ENCODE peak calls at places on chromosome 12, in seven cellular contexts. One of them, this sample, is unnamed.

GRCh38 chr12:1796515-1797010 is 23.8 kb upstream of the LRTM2 start:
- DNase-seq in lung: no peak
- DNase-seq in MM.1S: peak; percentile 27
- DNase-seq in right atrium auricular region: peak; percentile 67
- DNase-seq in GM20000: peak; percentile 62
- DNase-seq in cardiac fibroblast: no peak
- DNase-seq in neural progenitor cell: no peak
- DNase-seq in this sample: peak; percentile 50

GRCh38 chr12:92255741-92256140 is 110.1 kb upstream of the BTG1 start:
- DNase-seq in lung: no peak
- DNase-seq in MM.1S: no peak
- DNase-seq in right atrium auricular region: no peak
- DNase-seq in GM20000: no peak
- DNase-seq in cardiac fibroblast: no peak
- DNase-seq in neural progenitor cell: no peak
- DNase-seq in this sample: no peak

GRCh38 chr12:6963016-6963731 is 7.3 kb downstream of the PHB2 start:
- DNase-seq in lung: peak; percentile 92
- DNase-seq in MM.1S: no peak
- DNase-seq in right atrium auricular region: no peak
- DNase-seq in GM20000: no peak
- DNase-seq in cardiac fibroblast: no peak
- DNase-seq in neural progenitor cell: no peak
- DNase-seq in this sample: no peak

GRCh38 chr12:20629414-20630156 is 65.5 kb upstream of the SLCO1C1 start:
- DNase-seq in lung: no peak
- DNase-seq in MM.1S: peak; percentile 73
- DNase-seq in right atrium auricular region: no peak
- DNase-seq in GM20000: no peak
- DNase-seq in cardiac fibroblast: peak; percentile 79
- DNase-seq in neural progenitor cell: no peak
- DNase-seq in this sample: no peak

GRCh38 chr12:5478081-5478706 is 46.3 kb downstream of the NTF3 start:
- DNase-seq in lung: no peak
- DNase-seq in MM.1S: no peak
- DNase-seq in right atrium auricular region: no peak
- DNase-seq in GM20000: no peak
- DNase-seq in cardiac fibroblast: no peak
- DNase-seq in neural progenitor cell: peak; percentile 72
- DNase-seq in this sample: no peak

GRCh38 chr12:11729008-11729407 is 79.5 kb downstream of the ETV6 start:
- DNase-seq in lung: no peak
- DNase-seq in MM.1S: peak; percentile 65
- DNase-seq in right atrium auricular region: no peak
- DNase-seq in GM20000: no peak
- DNase-seq in cardiac fibroblast: no peak
- DNase-seq in neural progenitor cell: no peak
- DNase-seq in this sample: no peak

GRCh38 chr12:47560408-47560807 is 145.4 kb downstream of the RPAP3 start:
- DNase-seq in lung: no peak
- DNase-seq in MM.1S: no peak
- DNase-seq in right atrium auricular region: no peak
- DNase-seq in GM20000: no peak
- DNase-seq in cardiac fibroblast: no peak
- DNase-seq in neural progenitor cell: no peak
- DNase-seq in this sample: no peak

GRCh38 chr12:54337280-54337842 is 12.4 kb downstream of the COPZ1 start:
- DNase-seq in lung: no peak
- DNase-seq in MM.1S: no peak
- DNase-seq in right atrium auricular region: no peak
- DNase-seq in GM20000: no peak
- DNase-seq in cardiac fibroblast: no peak
- DNase-seq in neural progenitor cell: peak; percentile 36
- DNase-seq in this sample: no peak

GRCh38 chr12:91922674-91923073 is 223.0 kb downstream of the BTG1 start:
- DNase-seq in lung: no peak
- DNase-seq in MM.1S: no peak
- DNase-seq in right atrium auricular region: no peak
- DNase-seq in GM20000: no peak
- DNase-seq in cardiac fibroblast: no peak
- DNase-seq in neural progenitor cell: no peak
- DNase-seq in this sample: no peak

GRCh38 chr12:47024463-47024862 is 55.0 kb upstream of the PCED1B start:
- DNase-seq in lung: no peak
- DNase-seq in MM.1S: no peak
- DNase-seq in right atrium auricular region: no peak
- DNase-seq in GM20000: no peak
- DNase-seq in cardiac fibroblast: no peak
- DNase-seq in neural progenitor cell: no peak
- DNase-seq in this sample: no peak

GRCh38 chr12:26701604-26702215 is 131.3 kb downstream of the ITPR2 start:
- DNase-seq in lung: no peak
- DNase-seq in MM.1S: peak; percentile 35
- DNase-seq in right atrium auricular region: no peak
- DNase-seq in GM20000: no peak
- DNase-seq in cardiac fibroblast: peak; percentile 78
- DNase-seq in neural progenitor cell: peak; percentile 71
- DNase-seq in this sample: peak; percentile 15

GRCh38 chr12:105330283-105330937 is at the start of gene C12orf75:
- DNase-seq in lung: peak; percentile 55
- DNase-seq in MM.1S: peak; percentile 92
- DNase-seq in right atrium auricular region: no peak
- DNase-seq in GM20000: peak; percentile 95
- DNase-seq in cardiac fibroblast: peak; percentile 69
- DNase-seq in neural progenitor cell: peak; percentile 93
- DNase-seq in this sample: peak; percentile 94

GRCh38 chr12:110796952-110797351 is 49.8 kb upstream of the CCDC63 start:
- DNase-seq in lung: no peak
- DNase-seq in MM.1S: no peak
- DNase-seq in right atrium auricular region: no peak
- DNase-seq in GM20000: no peak
- DNase-seq in cardiac fibroblast: peak; percentile 12
- DNase-seq in neural progenitor cell: no peak
- DNase-seq in this sample: no peak

GRCh38 chr12:39723831-39724230 is 104.2 kb upstream of the ABCD2 start:
- DNase-seq in lung: no peak
- DNase-seq in MM.1S: no peak
- DNase-seq in right atrium auricular region: no peak
- DNase-seq in GM20000: no peak
- DNase-seq in cardiac fibroblast: peak; percentile 72
- DNase-seq in neural progenitor cell: no peak
- DNase-seq in this sample: no peak

GRCh38 chr12:92164712-92165111 is 19.1 kb upstream of the BTG1 start:
- DNase-seq in lung: no peak
- DNase-seq in MM.1S: no peak
- DNase-seq in right atrium auricular region: no peak
- DNase-seq in GM20000: no peak
- DNase-seq in cardiac fibroblast: no peak
- DNase-seq in neural progenitor cell: no peak
- DNase-seq in this sample: no peak

GRCh38 chr12:116534341-116535121 is 24.6 kb upstream of the MAP1LC3B2 start:
- DNase-seq in lung: no peak
- DNase-seq in MM.1S: no peak
- DNase-seq in right atrium auricular region: no peak
- DNase-seq in GM20000: no peak
- DNase-seq in cardiac fibroblast: no peak
- DNase-seq in neural progenitor cell: peak; percentile 36
- DNase-seq in this sample: no peak

GRCh38 chr12:67681145-67681778 is 32.7 kb downstream of the DYRK2 start:
- DNase-seq in lung: no peak
- DNase-seq in MM.1S: no peak
- DNase-seq in right atrium auricular region: no peak
- DNase-seq in GM20000: no peak
- DNase-seq in cardiac fibroblast: peak; percentile 92
- DNase-seq in neural progenitor cell: no peak
- DNase-seq in this sample: no peak

GRCh38 chr12:94815958-94816357 is 165.6 kb upstream of the TMCC3 start:
- DNase-seq in lung: no peak
- DNase-seq in MM.1S: no peak
- DNase-seq in right atrium auricular region: no peak
- DNase-seq in GM20000: no peak
- DNase-seq in cardiac fibroblast: no peak
- DNase-seq in neural progenitor cell: peak; percentile 90
- DNase-seq in this sample: no peak

GRCh38 chr12:15209782-15210181 is 11.4 kb downstream of the RERG start:
- DNase-seq in lung: no peak
- DNase-seq in MM.1S: no peak
- DNase-seq in right atrium auricular region: no peak
- DNase-seq in GM20000: no peak
- DNase-seq in cardiac fibroblast: peak; percentile 87
- DNase-seq in neural progenitor cell: no peak
- DNase-seq in this sample: no peak

GRCh38 chr12:44874981-44875416 is 1.1 kb downstream of the NELL2 start:
- DNase-seq in lung: no peak
- DNase-seq in MM.1S: peak; percentile 10
- DNase-seq in right atrium auricular region: no peak
- DNase-seq in GM20000: peak; percentile 37
- DNase-seq in cardiac fibroblast: no peak
- DNase-seq in neural progenitor cell: peak; percentile 63
- DNase-seq in this sample: peak; percentile 15

GRCh38 chr12:14621821-14622220 is 54.1 kb upstream of the PLBD1 start:
- DNase-seq in lung: no peak
- DNase-seq in MM.1S: no peak
- DNase-seq in right atrium auricular region: no peak
- DNase-seq in GM20000: peak; percentile 29
- DNase-seq in cardiac fibroblast: no peak
- DNase-seq in neural progenitor cell: no peak
- DNase-seq in this sample: no peak

GRCh38 chr12:93757792-93758694 is 80.9 kb downstream of the CRADD start:
- DNase-seq in lung: no peak
- DNase-seq in MM.1S: no peak
- DNase-seq in right atrium auricular region: no peak
- DNase-seq in GM20000: no peak
- DNase-seq in cardiac fibroblast: no peak
- DNase-seq in neural progenitor cell: no peak
- DNase-seq in this sample: no peak

GRCh38 chr12:132479938-132480619 is 9.9 kb upstream of the FBRSL1 start:
- DNase-seq in lung: no peak
- DNase-seq in MM.1S: no peak
- DNase-seq in right atrium auricular region: no peak
- DNase-seq in GM20000: no peak
- DNase-seq in cardiac fibroblast: no peak
- DNase-seq in neural progenitor cell: no peak
- DNase-seq in this sample: no peak
- TF ChIP-seq CTCF in lung: no peak
- TF ChIP-seq CTCF in MM.1S: no peak
- TF ChIP-seq CTCF in right atrium auricular region: no peak
- TF ChIP-seq CTCF in GM20000: no peak
- TF ChIP-seq CTCF in cardiac fibroblast: no peak
- TF ChIP-seq CTCF in neural progenitor cell: no peak
- TF ChIP-seq CTCF in this sample: no peak

DNA sequence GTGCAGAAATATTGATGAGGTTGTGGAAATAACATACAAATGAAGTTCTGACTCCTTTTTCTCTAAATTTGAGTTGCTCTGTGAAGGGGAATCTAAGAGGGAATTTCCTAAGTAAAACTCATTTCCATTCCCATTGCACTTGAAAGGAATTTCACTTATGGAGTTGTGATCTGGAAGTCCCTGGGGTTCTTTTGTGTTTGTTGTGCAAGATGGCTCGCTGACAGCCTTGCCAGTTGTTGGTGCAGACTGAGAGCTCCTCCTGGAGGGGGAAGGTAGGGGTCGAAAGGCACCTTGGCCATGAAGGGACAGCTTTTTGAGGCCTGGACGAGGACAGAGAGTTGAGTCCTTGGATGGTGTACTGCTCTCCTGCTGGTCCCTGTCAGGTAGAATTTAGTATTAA is 72.0 kb downstream of the C12orf56 start:
- DNase-seq in lung: no peak
- DNase-seq in MM.1S: no peak
- DNase-seq in right atrium auricular region: no peak
- DNase-seq in GM20000: peak; percentile 20
- DNase-seq in cardiac fibroblast: peak; percentile 87
- DNase-seq in neural progenitor cell: no peak
- DNase-seq in this sample: peak; percentile 20
- TF ChIP-seq CTCF in lung: no peak
- TF ChIP-seq CTCF in MM.1S: no peak
- TF ChIP-seq CTCF in right atrium auricular region: no peak
- TF ChIP-seq CTCF in GM20000: no peak
- TF ChIP-seq CTCF in cardiac fibroblast: peak; percentile 26
- TF ChIP-seq CTCF in neural progenitor cell: peak; percentile 8
- TF ChIP-seq CTCF in this sample: no peak

GRCh38 chr12:88923631-88924030 is 343.4 kb upstream of the KITLG start:
- DNase-seq in lung: no peak
- DNase-seq in MM.1S: no peak
- DNase-seq in right atrium auricular region: no peak
- DNase-seq in GM20000: no peak
- DNase-seq in cardiac fibroblast: no peak
- DNase-seq in neural progenitor cell: no peak
- DNase-seq in this sample: no peak
- TF ChIP-seq CTCF in lung: no peak
- TF ChIP-seq CTCF in MM.1S: no peak
- TF ChIP-seq CTCF in right atrium auricular region: no peak
- TF ChIP-seq CTCF in GM20000: no peak
- TF ChIP-seq CTCF in cardiac fibroblast: no peak
- TF ChIP-seq CTCF in neural progenitor cell: no peak
- TF ChIP-seq CTCF in this sample: no peak

GRCh38 chr12:57813971-57814771 is 4.4 kb downstream of the AVIL start:
- DNase-seq in lung: no peak
- DNase-seq in MM.1S: no peak
- DNase-seq in right atrium auricular region: no peak
- DNase-seq in GM20000: no peak
- DNase-seq in cardiac fibroblast: peak; percentile 39
- DNase-seq in neural progenitor cell: no peak
- DNase-seq in this sample: no peak
- TF ChIP-seq CTCF in lung: no peak
- TF ChIP-seq CTCF in MM.1S: no peak
- TF ChIP-seq CTCF in right atrium auricular region: no peak
- TF ChIP-seq CTCF in GM20000: no peak
- TF ChIP-seq CTCF in cardiac fibroblast: peak; percentile 7
- TF ChIP-seq CTCF in neural progenitor cell: no peak
- TF ChIP-seq CTCF in this sample: no peak

DNA sequence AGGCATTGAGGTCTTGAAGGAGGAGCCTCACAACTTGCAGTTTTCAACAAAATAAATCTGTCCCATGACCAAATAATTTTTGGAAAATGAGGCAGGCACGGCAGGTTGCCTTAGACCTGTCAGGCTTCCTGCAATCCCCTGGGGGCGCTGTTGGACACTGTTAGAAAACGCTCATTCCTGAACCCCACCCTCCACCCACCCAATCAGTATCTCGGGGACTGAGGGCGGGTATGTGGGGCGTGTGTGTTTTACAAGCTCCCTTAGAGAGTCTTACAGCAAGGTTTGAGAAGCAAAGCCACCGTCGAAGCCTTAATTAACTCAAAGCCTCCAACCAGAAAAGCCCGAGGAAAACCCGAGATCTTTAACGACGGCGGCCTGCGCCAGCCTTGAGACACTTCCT is 122.8 kb downstream of the GLT1D1 start:
- DNase-seq in lung: peak; percentile 36
- DNase-seq in MM.1S: no peak
- DNase-seq in right atrium auricular region: no peak
- DNase-seq in GM20000: no peak
- DNase-seq in cardiac fibroblast: no peak
- DNase-seq in neural progenitor cell: peak; percentile 87
- DNase-seq in this sample: no peak
- TF ChIP-seq CTCF in lung: no peak
- TF ChIP-seq CTCF in MM.1S: no peak
- TF ChIP-seq CTCF in right atrium auricular region: peak; percentile 26
- TF ChIP-seq CTCF in GM20000: peak; percentile 2
- TF ChIP-seq CTCF in cardiac fibroblast: no peak
- TF ChIP-seq CTCF in neural progenitor cell: peak; percentile 85
- TF ChIP-seq CTCF in this sample: peak; percentile 29

This sample was measured in GM10248.